ENCODE peak calls at places on chromosomes 4 and X, in eight cellular contexts. O is neural progenitor cell, X is mucosa of descending colon, N is astrocyte of the spinal cord, W is SJSA1, C is right atrium auricular region, Z is left lung, U is bronchial epithelial cell. I is an unnamed sample.

GRCh38 chr4:146342600-146343192 is 128.4 kb downstream of the REELD1 start:
- DNase-seq in O (peak), X (no peak), N (peak), W (peak), C (no peak), Z (no peak), U (peak), I (no peak)

GRCh38 chr4:136443006-136443405 is 1089.3 kb downstream of the PCDH18 start:
- DNase-seq in O (no peak), X (no peak), N (no peak), W (no peak), C (no peak), Z (no peak), U (no peak), I (no peak)

GRCh38 chr4:144787365-144788263 is 141.7 kb downstream of the HHIP start:
- DNase-seq in O (peak), X (no peak), N (peak), W (peak), C (no peak), Z (no peak), U (peak), I (peak)

GRCh38 chr4:13399257-13399656 is 84.9 kb downstream of the RAB28 start:
- DNase-seq in O (no peak), X (no peak), N (peak), W (no peak), C (no peak), Z (no peak), U (peak), I (no peak)

GRCh38 chr4:153649572-153649991 is 34.5 kb upstream of the TLR2 start:
- DNase-seq in O (peak), X (no peak), N (peak), W (peak), C (no peak), Z (no peak), U (peak), I (no peak)

GRCh38 chrX:139803224-139803623 is 95.3 kb upstream of the MCF2 start:
- DNase-seq in O (no peak), X (no peak), N (no peak), W (no peak), C (no peak), Z (no peak), U (peak), I (no peak)

GRCh38 chr4:32991663-32992062 is 2271.5 kb downstream of the PCDH7 start:
- DNase-seq in O (no peak), X (no peak), N (no peak), W (no peak), C (no peak), Z (no peak), U (peak), I (no peak)

GRCh38 chr4:150482581-150482980 is 99.4 kb upstream of the MAB21L2 start:
- DNase-seq in O (no peak), X (no peak), N (no peak), W (no peak), C (no peak), Z (no peak), U (peak), I (no peak)

GRCh38 chr4:108034560-108034959 is 44.9 kb downstream of the HADH start:
- DNase-seq in O (no peak), X (no peak), N (no peak), W (no peak), C (no peak), Z (no peak), U (no peak), I (no peak)

GRCh38 chrX:47539860-47540259 is 21.1 kb upstream of the ARAF start:
- DNase-seq in O (no peak), X (no peak), N (peak), W (no peak), C (no peak), Z (no peak), U (no peak), I (no peak)

GRCh38 chrX:65866146-65866545 is 173.7 kb downstream of the VSIG4 start:
- DNase-seq in O (no peak), X (no peak), N (no peak), W (no peak), C (no peak), Z (no peak), U (no peak), I (no peak)

GRCh38 chr4:137125011-137125410 is 407.3 kb downstream of the PCDH18 start:
- DNase-seq in O (no peak), X (no peak), N (peak), W (peak), C (no peak), Z (no peak), U (no peak), I (no peak)

GRCh38 chrX:103774070-103774642 is 2.5 kb upstream of the PLP1 start:
- DNase-seq in O (peak), X (no peak), N (peak), W (peak), C (no peak), Z (no peak), U (peak), I (no peak)

GRCh38 chrX:39047174-39047573 is 245.9 kb downstream of the MID1IP1 start:
- DNase-seq in O (no peak), X (no peak), N (no peak), W (no peak), C (no peak), Z (no peak), U (no peak), I (no peak)

GRCh38 chr4:10087152-10087791 is 29.3 kb downstream of the WDR1 start:
- DNase-seq in O (no peak), X (peak), N (no peak), W (no peak), C (no peak), Z (peak), U (no peak), I (no peak)

GRCh38 chr4:67810011-67810410 is 55.8 kb upstream of the GNRHR start:
- DNase-seq in O (no peak), X (no peak), N (no peak), W (no peak), C (no peak), Z (no peak), U (no peak), I (no peak)
- H3K4me3 ChIP-seq in O (no peak), X (no peak), N (no peak), W (no peak), C (no peak), Z (no peak), U (no peak), I (no peak)

DNA sequence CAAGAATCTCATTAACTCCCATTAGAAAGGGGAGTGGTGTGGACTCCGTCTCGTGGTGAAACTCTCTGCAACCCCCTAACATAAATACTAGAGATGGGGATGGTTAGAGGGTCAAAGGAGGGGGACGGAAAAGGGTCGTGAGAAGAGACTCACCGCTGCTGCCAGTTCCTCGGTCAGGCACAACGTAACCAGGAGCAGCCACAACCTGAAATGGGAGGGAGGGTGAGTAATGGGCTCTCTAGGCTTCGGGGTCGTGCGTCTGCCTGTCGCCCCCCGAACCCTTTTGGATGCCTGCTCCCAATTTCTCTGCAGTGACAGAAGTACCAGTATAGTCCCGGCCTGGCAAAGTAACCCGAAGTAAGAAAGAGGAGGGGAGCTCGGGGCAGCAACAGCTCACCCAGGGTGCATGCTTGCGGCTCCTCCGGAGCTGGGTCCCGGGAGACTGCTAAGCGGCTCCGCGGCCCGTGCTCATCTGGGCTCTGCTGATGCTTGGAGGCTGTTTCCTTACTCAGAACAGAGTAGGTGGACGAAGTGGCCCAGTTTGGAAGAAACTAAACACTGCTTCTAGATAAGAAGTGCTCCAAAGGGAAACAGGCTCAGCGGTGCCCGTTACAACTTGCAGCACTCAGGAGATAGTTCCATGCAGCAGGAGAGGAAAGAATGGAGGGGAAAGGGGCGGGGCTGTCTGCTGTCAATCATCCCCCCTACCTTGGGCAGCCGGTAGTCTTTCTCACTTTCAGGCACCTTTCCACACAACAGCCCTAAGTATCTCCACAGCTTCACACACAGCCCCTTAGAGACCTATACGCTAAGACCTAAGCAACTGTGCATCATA is at the start of gene COL4A6:
- DNase-seq in O (peak), X (no peak), N (no peak), W (no peak), C (no peak), Z (no peak), U (peak), I (no peak)
- H3K4me3 ChIP-seq in O (peak), X (no peak), N (peak), W (peak), C (peak), Z (peak), U (peak), I (peak)

GRCh38 chrX:12138366-12139313 is at the start of gene FRMPD4:
- DNase-seq in O (peak), X (no peak), N (no peak), W (peak), C (no peak), Z (no peak), U (no peak), I (no peak)

GRCh38 chrX:12142661-12143060 is 4.4 kb downstream of the FRMPD4 start:
- DNase-seq in O (no peak), X (no peak), N (no peak), W (no peak), C (no peak), Z (no peak), U (no peak), I (no peak)

GRCh38 chrX:12141511-12141910 is 3.2 kb downstream of the FRMPD4 start:
- DNase-seq in O (no peak), X (no peak), N (no peak), W (no peak), C (no peak), Z (no peak), U (no peak), I (no peak)

GRCh38 chrX:12137982-12138365 is 299 bp upstream of the FRMPD4 start:
- DNase-seq in O (peak), X (no peak), N (peak), W (no peak), C (no peak), Z (no peak), U (no peak), I (no peak)

GRCh38 chrX:12139934-12140611 is 1.8 kb downstream of the FRMPD4 start:
- DNase-seq in O (no peak), X (no peak), N (no peak), W (no peak), C (no peak), Z (no peak), U (peak), I (no peak)
- H3K4me3 ChIP-seq in O (no peak), X (no peak), N (no peak), W (no peak), C (no peak), Z (no peak), U (no peak), I (peak)

GRCh38 chr4:38023347-38024202 is 63.4 kb downstream of the PTTG2 start:
- DNase-seq in O (no peak), X (no peak), N (no peak), W (no peak), C (no peak), Z (no peak), U (no peak), I (no peak)

GRCh38 chr4:38021751-38022150 is 61.6 kb downstream of the PTTG2 start:
- DNase-seq in O (no peak), X (no peak), N (no peak), W (no peak), C (no peak), Z (no peak), U (no peak), I (no peak)

GRCh38 chr4:38025665-38026064 is 65.5 kb downstream of the PTTG2 start:
- DNase-seq in O (no peak), X (no peak), N (no peak), W (no peak), C (no peak), Z (no peak), U (no peak), I (no peak)

GRCh38 chr4:38026138-38026740 is 66.0 kb downstream of the PTTG2 start:
- DNase-seq in O (no peak), X (no peak), N (no peak), W (no peak), C (no peak), Z (no peak), U (no peak), I (no peak)

GRCh38 chr4:38024203-38024504 is 64.0 kb downstream of the PTTG2 start:
- DNase-seq in O (no peak), X (no peak), N (no peak), W (no peak), C (no peak), Z (no peak), U (no peak), I (no peak)
- H3K4me3 ChIP-seq in O (no peak), X (no peak), N (no peak), W (no peak), C (no peak), Z (no peak), U (no peak), I (no peak)

DNA sequence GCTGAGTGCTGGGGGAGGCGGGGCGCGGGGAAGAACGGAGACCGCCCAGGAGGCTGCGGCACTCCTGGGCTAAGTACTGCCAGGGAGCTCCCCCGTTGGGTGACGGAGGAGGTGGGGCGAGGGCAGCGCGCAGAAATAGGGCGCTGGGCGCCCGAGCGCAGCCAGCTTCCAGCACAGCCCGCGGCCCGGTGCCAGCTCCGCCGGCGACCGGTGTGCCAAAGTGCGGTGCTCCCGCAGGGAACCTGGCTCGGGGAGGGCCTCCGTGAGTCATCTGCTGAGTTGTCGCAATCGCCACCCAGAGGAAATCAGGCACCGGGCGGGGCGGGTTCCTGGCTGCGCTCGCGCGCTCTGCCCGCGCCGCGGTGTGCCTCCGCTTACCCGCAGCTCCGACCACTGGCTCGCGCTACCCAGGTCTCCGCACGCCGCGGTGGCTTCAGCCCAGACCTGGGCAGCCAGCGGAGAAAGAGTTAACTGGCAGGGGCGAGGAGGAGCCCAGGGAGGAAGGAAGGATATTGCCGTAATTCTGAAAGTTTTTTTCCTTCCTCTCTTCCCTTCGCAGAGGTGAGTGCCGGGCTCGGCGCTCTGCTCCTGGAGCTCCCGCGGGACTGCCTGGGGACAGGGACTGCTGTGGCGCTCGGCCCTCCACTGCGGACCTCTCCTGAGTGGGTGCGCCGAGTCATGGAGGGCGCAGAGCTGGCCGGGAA is at the start of gene GPAT3:
- DNase-seq in O (peak), X (peak), N (peak), W (peak), C (peak), Z (peak), U (peak), I (no peak)
- H3K4me3 ChIP-seq in O (peak), X (peak), N (peak), W (peak), C (peak), Z (peak), U (peak), I (peak)

GRCh38 chr4:114597410-114598115 is 1.0 kb upstream of the UGT8 start:
- DNase-seq in O (peak), X (no peak), N (no peak), W (no peak), C (no peak), Z (no peak), U (no peak), I (no peak)
- H3K4me3 ChIP-seq in O (peak), X (no peak), N (no peak), W (no peak), C (peak), Z (no peak), U (no peak), I (no peak)

GRCh38 chr4:101888472-101888871 is 97.9 kb downstream of the BANK1 start:
- DNase-seq in O (no peak), X (no peak), N (no peak), W (no peak), C (no peak), Z (no peak), U (no peak), I (no peak)

GRCh38 chr4:101885574-101885973 is 95.0 kb downstream of the BANK1 start:
- DNase-seq in O (no peak), X (no peak), N (no peak), W (no peak), C (no peak), Z (no peak), U (peak), I (no peak)
- H3K4me3 ChIP-seq in O (no peak), X (no peak), N (no peak), W (no peak), C (no peak), Z (no peak), U (no peak), I (no peak)

GRCh38 chr4:57048590-57049304 is 61.4 kb downstream of the IGFBP7 start:
- DNase-seq in O (no peak), X (no peak), N (no peak), W (peak), C (no peak), Z (no peak), U (peak), I (no peak)
- H3K4me3 ChIP-seq in O (no peak), X (no peak), N (no peak), W (no peak), C (no peak), Z (no peak), U (no peak), I (no peak)